ENCODE peak calls at places on chromosomes 11 and 22, in six cellular contexts. One of them, this sample, is unnamed.

GRCh38 chr11:115660072-115660805 is 156.0 kb upstream of the CADM1 start:
- DNase-seq in GM12892: no peak
- DNase-seq in GM12878: no peak
- DNase-seq in HepG2: no peak
- DNase-seq in GM12891: no peak
- DNase-seq in spleen: no peak
- DNase-seq in this sample: no peak

GRCh38 chr11:64319421-64319761 is 1.5 kb downstream of the PRDX5 start:
- DNase-seq in GM12892: no peak
- DNase-seq in GM12891: no peak
- DNase-seq in HepG2: no peak
- DNase-seq in GM12878: no peak
- DNase-seq in spleen: no peak
- DNase-seq in this sample: peak; percentile 68

GRCh38 chr11:6594142-6594768 is 9.2 kb downstream of the RRP8 start:
- DNase-seq in spleen: no peak
- DNase-seq in GM12891: no peak
- DNase-seq in GM12878: no peak
- DNase-seq in GM12892: no peak
- DNase-seq in HepG2: no peak
- DNase-seq in this sample: peak; percentile 52

GRCh38 chr11:1353383-1354124 is 36.2 kb upstream of the BRSK2 start:
- DNase-seq in GM12878: no peak
- DNase-seq in GM12891: no peak
- DNase-seq in GM12892: no peak
- DNase-seq in HepG2: no peak
- DNase-seq in spleen: peak; percentile 63
- DNase-seq in this sample: peak; percentile 50

GRCh38 chr11:134528453-134528852 is 116.4 kb upstream of the B3GAT1 start:
- DNase-seq in GM12891: no peak
- DNase-seq in spleen: peak; percentile 58
- DNase-seq in GM12878: no peak
- DNase-seq in HepG2: no peak
- DNase-seq in GM12892: no peak
- DNase-seq in this sample: peak; percentile 24

GRCh38 chr11:8233691-8234424 is 29.8 kb downstream of the LMO1 start:
- DNase-seq in GM12878: no peak
- DNase-seq in GM12892: no peak
- DNase-seq in HepG2: no peak
- DNase-seq in GM12891: no peak
- DNase-seq in spleen: peak; percentile 49
- DNase-seq in this sample: no peak

GRCh38 chr22:23829845-23830372 is 8.9 kb downstream of the DERL3 start:
- DNase-seq in spleen: no peak
- DNase-seq in GM12892: no peak
- DNase-seq in GM12891: no peak
- DNase-seq in HepG2: no peak
- DNase-seq in GM12878: no peak
- DNase-seq in this sample: peak; percentile 1

GRCh38 chr11:68146010-68146540 is 24.9 kb upstream of the CHKA start:
- DNase-seq in HepG2: peak; percentile 65
- DNase-seq in GM12878: no peak
- DNase-seq in GM12891: no peak
- DNase-seq in GM12892: no peak
- DNase-seq in spleen: peak; percentile 91
- DNase-seq in this sample: peak; percentile 89

GRCh38 chr11:74321487-74322188 is 10.2 kb upstream of the P4HA3 start:
- DNase-seq in HepG2: peak; percentile 12
- DNase-seq in GM12891: no peak
- DNase-seq in spleen: no peak
- DNase-seq in GM12878: no peak
- DNase-seq in GM12892: no peak
- DNase-seq in this sample: no peak

GRCh38 chr11:108568183-108568858 is 25.2 kb downstream of the EXPH5 start:
- DNase-seq in HepG2: no peak
- DNase-seq in GM12878: no peak
- DNase-seq in spleen: no peak
- DNase-seq in GM12891: no peak
- DNase-seq in GM12892: no peak
- DNase-seq in this sample: no peak

GRCh38 chr11:81959341-81959740 is 774.3 kb downstream of the FAM181B start:
- DNase-seq in spleen: no peak
- DNase-seq in GM12891: no peak
- DNase-seq in GM12878: no peak
- DNase-seq in GM12892: no peak
- DNase-seq in HepG2: no peak
- DNase-seq in this sample: no peak

GRCh38 chr11:71097506-71098240 is 154.7 kb downstream of the SHANK2 start:
- DNase-seq in GM12878: no peak
- DNase-seq in GM12891: no peak
- DNase-seq in HepG2: no peak
- DNase-seq in spleen: peak; percentile 50
- DNase-seq in GM12892: no peak
- DNase-seq in this sample: no peak

GRCh38 chr11:18243783-18244362 is 4.6 kb downstream of the SAA2 start:
- DNase-seq in HepG2: peak; percentile 52
- DNase-seq in GM12878: peak; percentile 54
- DNase-seq in GM12891: no peak
- DNase-seq in spleen: no peak
- DNase-seq in GM12892: no peak
- DNase-seq in this sample: no peak

GRCh38 chr11:88324562-88325345 is 12.8 kb downstream of the CTSC start:
- DNase-seq in HepG2: no peak
- DNase-seq in GM12891: no peak
- DNase-seq in GM12892: no peak
- DNase-seq in spleen: no peak
- DNase-seq in GM12878: no peak
- DNase-seq in this sample: no peak

GRCh38 chr11:2517016-2517385 is 72.2 kb downstream of the KCNQ1 start:
- DNase-seq in spleen: peak; percentile 53
- DNase-seq in HepG2: no peak
- DNase-seq in GM12891: no peak
- DNase-seq in GM12878: no peak
- DNase-seq in GM12892: no peak
- DNase-seq in this sample: peak; percentile 57

GRCh38 chr11:64598106-64598796 is 7.2 kb downstream of the SLC22A12 start:
- DNase-seq in GM12892: no peak
- DNase-seq in GM12891: no peak
- DNase-seq in HepG2: no peak
- DNase-seq in GM12878: no peak
- DNase-seq in spleen: peak; percentile 42
- DNase-seq in this sample: no peak

GRCh38 chr11:103368151-103368550 is 258.9 kb downstream of the DYNC2H1 start:
- DNase-seq in GM12891: no peak
- DNase-seq in spleen: no peak
- DNase-seq in GM12878: no peak
- DNase-seq in GM12892: no peak
- DNase-seq in HepG2: no peak
- DNase-seq in this sample: no peak

GRCh38 chr11:125282596-125282914 is 118.0 kb downstream of the PKNOX2 start:
- DNase-seq in GM12878: no peak
- DNase-seq in GM12892: no peak
- DNase-seq in HepG2: no peak
- DNase-seq in spleen: no peak
- DNase-seq in GM12891: no peak
- DNase-seq in this sample: no peak

GRCh38 chr11:70845761-70846160 is 406.6 kb downstream of the SHANK2 start:
- DNase-seq in HepG2: no peak
- DNase-seq in spleen: no peak
- DNase-seq in GM12891: no peak
- DNase-seq in GM12878: no peak
- DNase-seq in GM12892: no peak
- DNase-seq in this sample: no peak

GRCh38 chr11:665707-666281 is 28.7 kb downstream of the DRD4 start:
- DNase-seq in GM12878: no peak
- DNase-seq in HepG2: no peak
- DNase-seq in GM12891: no peak
- DNase-seq in spleen: no peak
- DNase-seq in GM12892: no peak
- DNase-seq in this sample: peak; percentile 77

GRCh38 chr11:89442801-89443200 is 48.4 kb downstream of the NOX4 start:
- DNase-seq in GM12892: no peak
- DNase-seq in GM12891: no peak
- DNase-seq in HepG2: no peak
- DNase-seq in GM12878: no peak
- DNase-seq in spleen: no peak
- DNase-seq in this sample: no peak

GRCh38 chr11:89447845-89448244 is 43.3 kb downstream of the NOX4 start:
- DNase-seq in GM12878: no peak
- DNase-seq in GM12891: no peak
- DNase-seq in HepG2: no peak
- DNase-seq in GM12892: no peak
- DNase-seq in spleen: no peak
- DNase-seq in this sample: no peak

GRCh38 chr11:89441606-89442005 is 49.6 kb downstream of the NOX4 start:
- DNase-seq in GM12892: no peak
- DNase-seq in spleen: no peak
- DNase-seq in GM12891: no peak
- DNase-seq in GM12878: no peak
- DNase-seq in HepG2: no peak
- DNase-seq in this sample: no peak

GRCh38 chr11:89443366-89444303 is 47.5 kb downstream of the NOX4 start:
- DNase-seq in GM12892: no peak
- DNase-seq in GM12891: no peak
- DNase-seq in HepG2: no peak
- DNase-seq in GM12878: no peak
- DNase-seq in spleen: no peak
- DNase-seq in this sample: no peak
- TF ChIP-seq POLR2AphosphoS5 in GM12892: no peak
- TF ChIP-seq POLR2AphosphoS5 in GM12891: no peak
- TF ChIP-seq POLR2AphosphoS5 in HepG2: no peak
- TF ChIP-seq POLR2AphosphoS5 in GM12878: no peak
- TF ChIP-seq POLR2AphosphoS5 in spleen: no peak
- TF ChIP-seq POLR2AphosphoS5 in this sample: no peak

GRCh38 chr22:19480173-19480568 is 451 bp downstream of the CDC45 start:
- DNase-seq in GM12878: no peak
- DNase-seq in GM12891: no peak
- DNase-seq in GM12892: no peak
- DNase-seq in HepG2: peak; percentile 7
- DNase-seq in spleen: no peak
- DNase-seq in this sample: no peak

GRCh38 chr22:19478086-19478392 is 954 bp downstream of the UFD1 start:
- DNase-seq in GM12878: no peak
- DNase-seq in spleen: no peak
- DNase-seq in HepG2: no peak
- DNase-seq in GM12891: no peak
- DNase-seq in GM12892: no peak
- DNase-seq in this sample: no peak

GRCh38 chr22:19480789-19481188 is 1.1 kb downstream of the CDC45 start:
- DNase-seq in GM12892: no peak
- DNase-seq in GM12891: no peak
- DNase-seq in GM12878: no peak
- DNase-seq in spleen: no peak
- DNase-seq in HepG2: no peak
- DNase-seq in this sample: no peak

GRCh38 chr22:19478466-19479357 is at the start of gene UFD1:
- DNase-seq in HepG2: peak; percentile 70
- DNase-seq in GM12878: no peak
- DNase-seq in spleen: peak; percentile 95
- DNase-seq in GM12892: peak; percentile 73
- DNase-seq in GM12891: peak; percentile 79
- DNase-seq in this sample: peak; percentile 91

GRCh38 chr22:19479358-19480172 is at the start of gene CDC45:
- DNase-seq in GM12878: peak; percentile 93
- DNase-seq in spleen: peak; percentile 97
- DNase-seq in GM12891: peak; percentile 95
- DNase-seq in GM12892: peak; percentile 89
- DNase-seq in HepG2: peak; percentile 97
- DNase-seq in this sample: peak; percentile 98
- TF ChIP-seq POLR2A in GM12878: peak; percentile 80
- TF ChIP-seq POLR2A in spleen: no peak
- TF ChIP-seq POLR2A in GM12891: no peak
- TF ChIP-seq POLR2A in GM12892: peak; percentile 66
- TF ChIP-seq POLR2A in HepG2: peak; percentile 39
- TF ChIP-seq POLR2A in this sample: no peak

GRCh38 chr22:31345331-31346254 is 553 bp downstream of the PATZ1 start:
- DNase-seq in spleen: peak; percentile 96
- DNase-seq in GM12891: peak; percentile 93
- DNase-seq in HepG2: peak; percentile 70
- DNase-seq in GM12892: peak; percentile 94
- DNase-seq in GM12878: peak; percentile 39
- DNase-seq in this sample: peak; percentile 90
- TF ChIP-seq POLR2AphosphoS5 in spleen: peak; percentile 70
- TF ChIP-seq POLR2AphosphoS5 in GM12891: peak; percentile 50
- TF ChIP-seq POLR2AphosphoS5 in HepG2: no peak
- TF ChIP-seq POLR2AphosphoS5 in GM12892: peak; percentile 1
- TF ChIP-seq POLR2AphosphoS5 in GM12878: no peak
- TF ChIP-seq POLR2AphosphoS5 in this sample: no peak

GRCh38 chr22:41584881-41585280 is 4.8 kb downstream of the PMM1 start:
- DNase-seq in GM12878: no peak
- DNase-seq in GM12891: no peak
- DNase-seq in HepG2: no peak
- DNase-seq in spleen: no peak
- DNase-seq in GM12892: no peak
- DNase-seq in this sample: no peak

GRCh38 chr22:41589260-41589600 is 410 bp downstream of the PMM1 start:
- DNase-seq in GM12892: no peak
- DNase-seq in HepG2: no peak
- DNase-seq in GM12891: no peak
- DNase-seq in spleen: no peak
- DNase-seq in GM12878: no peak
- DNase-seq in this sample: peak; percentile 75

GRCh38 chr22:41585898-41586297 is 3.7 kb downstream of the PMM1 start:
- DNase-seq in GM12892: no peak
- DNase-seq in GM12891: no peak
- DNase-seq in HepG2: no peak
- DNase-seq in GM12878: no peak
- DNase-seq in spleen: no peak
- DNase-seq in this sample: no peak

GRCh38 chr22:41587347-41587723 is 2.3 kb downstream of the PMM1 start:
- DNase-seq in GM12892: no peak
- DNase-seq in spleen: no peak
- DNase-seq in HepG2: no peak
- DNase-seq in GM12878: no peak
- DNase-seq in GM12891: no peak
- DNase-seq in this sample: no peak

DNA sequence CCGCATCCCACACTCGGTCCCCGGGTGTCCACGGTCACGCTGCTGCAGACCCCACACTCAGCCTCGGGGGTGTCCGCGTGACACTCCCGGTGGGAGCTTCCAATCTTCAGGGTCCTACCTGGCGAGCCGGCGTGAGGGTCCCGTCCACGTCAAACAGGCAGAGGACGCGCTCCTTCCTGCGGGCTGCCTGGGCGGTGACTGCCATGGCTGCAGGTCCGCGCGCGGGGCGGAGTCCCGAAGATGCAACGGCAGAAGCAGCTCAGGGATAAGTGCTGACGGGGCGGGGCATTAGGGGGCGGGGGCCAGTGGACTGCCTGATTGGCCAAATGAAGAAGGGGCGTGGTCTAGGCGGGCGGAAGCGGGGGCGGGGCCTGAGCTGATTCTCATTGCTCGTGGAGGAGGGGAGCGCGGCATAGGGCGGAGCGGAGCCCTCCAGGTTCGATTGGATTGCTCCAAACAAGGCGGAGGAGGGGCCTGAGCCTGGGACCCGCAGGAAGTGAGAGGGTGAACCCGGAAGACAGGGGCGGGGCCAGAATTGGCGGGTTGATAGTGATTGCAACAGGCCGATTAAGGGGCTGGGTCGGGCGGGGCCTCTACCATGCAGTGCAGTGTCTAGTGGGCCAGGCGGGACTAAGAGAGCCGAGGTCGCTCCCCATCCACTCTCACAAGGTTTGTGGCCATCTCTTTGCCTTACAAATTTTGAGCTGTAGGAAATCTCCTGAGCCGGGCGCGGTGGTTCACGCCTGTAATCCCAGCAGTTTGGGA is at the start of gene PMM1:
- DNase-seq in HepG2: peak; percentile 98
- DNase-seq in GM12891: peak; percentile 99
- DNase-seq in GM12892: peak; percentile 100
- DNase-seq in GM12878: peak; percentile 98
- DNase-seq in spleen: peak; percentile 100
- DNase-seq in this sample: peak; percentile 100
- TF ChIP-seq POLR2A in HepG2: peak; percentile 94
- TF ChIP-seq POLR2A in GM12891: peak; percentile 64
- TF ChIP-seq POLR2A in GM12892: peak; percentile 62
- TF ChIP-seq POLR2A in GM12878: peak; percentile 96
- TF ChIP-seq POLR2A in spleen: peak; percentile 68
- TF ChIP-seq POLR2A in this sample: peak; percentile 97

This sample was measured in sigmoid colon.